ENCODE peak calls at places on chromosomes 4 and X, in ten cellular contexts. A is iPS-NIHi11; S is caudate nucleus; U is stimulated activated CD8-positive, alpha-beta memory T cell treated with anti-CD3 and anti-CD28 coated beads, Interleukin-7, amount 100 ng/mL, for 4 hours; Q is LoVo; J is GM18507; E is B cell; K is fibroblast of the conjunctiva; W is GM10248; I is SW480. L is an unnamed sample.

GRCh38 chr4:119184128-119184527 is 28.4 kb upstream of the USP53 start:
- DNase-seq in K (no peak), I (no peak), Q (no peak), A (no peak), J (no peak), S (no peak), U (no peak), W (no peak), E (no peak), L (no peak)

GRCh38 chrX:87516716-87517115 is 886 bp upstream of the KLHL4 start:
- DNase-seq in J (no peak), W (no peak), I (no peak), U (no peak), Q (no peak), E (no peak), S (no peak), A (no peak), K (peak; percentile 10), L (peak; percentile 65)

GRCh38 chr4:56506110-56506705 is 617 bp downstream of the ARL9 start:
- DNase-seq in U (no peak), K (no peak), J (no peak), E (peak; percentile 18), S (no peak), A (peak; percentile 17), Q (no peak), I (no peak), W (no peak), L (no peak)

GRCh38 chrX:21926116-21926515 is 14.4 kb upstream of the SMS start:
- DNase-seq in K (no peak), U (no peak), I (no peak), W (no peak), A (no peak), J (no peak), Q (peak; percentile 6), E (no peak), S (no peak), L (no peak)

GRCh38 chrX:54825716-54826428 is 18.3 kb downstream of the MAGED2 start:
- DNase-seq in I (no peak), A (no peak), Q (no peak), W (no peak), S (no peak), J (no peak), U (no peak), E (no peak), K (no peak), L (no peak)

GRCh38 chr4:160257324-160257723 is 1154.4 kb downstream of the RAPGEF2 start:
- DNase-seq in A (no peak), Q (no peak), U (no peak), K (no peak), J (no peak), I (no peak), S (no peak), E (no peak), W (no peak), L (no peak)

GRCh38 chr4:126957555-126958440 is 675.0 kb upstream of the INTU start:
- DNase-seq in S (no peak), W (no peak), U (no peak), J (no peak), E (no peak), K (peak; percentile 36), I (no peak), Q (no peak), A (no peak), L (no peak)

GRCh38 chr4:153676984-153677383 is 7.1 kb upstream of the TLR2 start:
- DNase-seq in A (no peak), E (no peak), J (no peak), Q (peak; percentile 28), I (no peak), K (peak; percentile 84), S (no peak), U (no peak), W (no peak), L (peak; percentile 66)

GRCh38 chr4:148445071-148445902 is 3.1 kb upstream of the NR3C2 start:
- DNase-seq in K (no peak), W (peak; percentile 33), S (peak; percentile 73), U (peak; percentile 45), I (no peak), A (peak; percentile 82), Q (peak; percentile 61), J (no peak), E (peak; percentile 86), L (peak; percentile 55)

GRCh38 chr4:139584784-139585183 is 28.8 kb upstream of the SETD7 start:
- DNase-seq in E (no peak), I (no peak), A (no peak), U (no peak), J (no peak), Q (no peak), S (no peak), W (no peak), K (no peak), L (no peak)